ENCODE peak calls at places on chromosomes 2 and 18, in eight cellular contexts. One of them, this sample, is unnamed.

GRCh38 chr18:7980136-7980535 is 413.0 kb downstream of the PTPRM start:
- DNase-seq in neuronal stem cell: no peak
- DNase-seq in naive thymus-derived CD4-positive, alpha-beta T cell: no peak
- DNase-seq in substantia nigra: no peak
- DNase-seq in HS-27A: no peak
- DNase-seq in chondrocyte: no peak
- DNase-seq in AG20443: no peak
- DNase-seq in activated gamma-delta T cell treated with Interleukin-2 at 50 U/mL for 16 hours: no peak
- DNase-seq in this sample: no peak

GRCh38 chr18:35478520-35479435 is 19.0 kb downstream of the INO80C start:
- DNase-seq in HS-27A: peak; percentile 88
- DNase-seq in substantia nigra: no peak
- DNase-seq in activated gamma-delta T cell treated with Interleukin-2 at 50 U/mL for 16 hours: no peak
- DNase-seq in chondrocyte: no peak
- DNase-seq in naive thymus-derived CD4-positive, alpha-beta T cell: no peak
- DNase-seq in neuronal stem cell: no peak
- DNase-seq in AG20443: peak; percentile 66
- DNase-seq in this sample: peak; percentile 75

GRCh38 chr2:193845604-193846003 is 1650.9 kb upstream of the TMEFF2 start:
- DNase-seq in naive thymus-derived CD4-positive, alpha-beta T cell: no peak
- DNase-seq in HS-27A: no peak
- DNase-seq in AG20443: no peak
- DNase-seq in neuronal stem cell: no peak
- DNase-seq in substantia nigra: no peak
- DNase-seq in activated gamma-delta T cell treated with Interleukin-2 at 50 U/mL for 16 hours: no peak
- DNase-seq in chondrocyte: no peak
- DNase-seq in this sample: no peak

GRCh38 chr2:127153691-127154158 is 46.8 kb upstream of the BIN1 start:
- DNase-seq in substantia nigra: peak; percentile 37
- DNase-seq in chondrocyte: no peak
- DNase-seq in naive thymus-derived CD4-positive, alpha-beta T cell: no peak
- DNase-seq in AG20443: peak; percentile 88
- DNase-seq in neuronal stem cell: no peak
- DNase-seq in activated gamma-delta T cell treated with Interleukin-2 at 50 U/mL for 16 hours: no peak
- DNase-seq in HS-27A: peak; percentile 100
- DNase-seq in this sample: peak; percentile 93

GRCh38 chr18:26549103-26549485 is 741 bp upstream of the KCTD1 start:
- DNase-seq in naive thymus-derived CD4-positive, alpha-beta T cell: no peak
- DNase-seq in substantia nigra: no peak
- DNase-seq in activated gamma-delta T cell treated with Interleukin-2 at 50 U/mL for 16 hours: no peak
- DNase-seq in AG20443: peak; percentile 37
- DNase-seq in chondrocyte: no peak
- DNase-seq in neuronal stem cell: peak; percentile 48
- DNase-seq in HS-27A: no peak
- DNase-seq in this sample: no peak

GRCh38 chr2:158487419-158487818 is 30.7 kb downstream of the PKP4 start:
- DNase-seq in AG20443: no peak
- DNase-seq in HS-27A: no peak
- DNase-seq in neuronal stem cell: no peak
- DNase-seq in substantia nigra: no peak
- DNase-seq in activated gamma-delta T cell treated with Interleukin-2 at 50 U/mL for 16 hours: no peak
- DNase-seq in chondrocyte: no peak
- DNase-seq in naive thymus-derived CD4-positive, alpha-beta T cell: no peak
- DNase-seq in this sample: no peak

GRCh38 chr18:77078671-77079070 is 53.9 kb downstream of the MBP start:
- DNase-seq in AG20443: no peak
- DNase-seq in neuronal stem cell: no peak
- DNase-seq in activated gamma-delta T cell treated with Interleukin-2 at 50 U/mL for 16 hours: no peak
- DNase-seq in HS-27A: no peak
- DNase-seq in substantia nigra: no peak
- DNase-seq in chondrocyte: no peak
- DNase-seq in naive thymus-derived CD4-positive, alpha-beta T cell: no peak
- DNase-seq in this sample: no peak

GRCh38 chr2:126657636-126658315 is 1.8 kb downstream of the GYPC start:
- DNase-seq in AG20443: peak; percentile 92
- DNase-seq in chondrocyte: no peak
- DNase-seq in activated gamma-delta T cell treated with Interleukin-2 at 50 U/mL for 16 hours: peak; percentile 80
- DNase-seq in HS-27A: peak; percentile 97
- DNase-seq in neuronal stem cell: peak; percentile 49
- DNase-seq in naive thymus-derived CD4-positive, alpha-beta T cell: peak; percentile 40
- DNase-seq in substantia nigra: no peak
- DNase-seq in this sample: peak; percentile 95

GRCh38 chr2:105142239-105142638 is 99.3 kb upstream of the GPR45 start:
- DNase-seq in chondrocyte: no peak
- DNase-seq in HS-27A: no peak
- DNase-seq in substantia nigra: no peak
- DNase-seq in naive thymus-derived CD4-positive, alpha-beta T cell: no peak
- DNase-seq in AG20443: no peak
- DNase-seq in neuronal stem cell: no peak
- DNase-seq in activated gamma-delta T cell treated with Interleukin-2 at 50 U/mL for 16 hours: no peak
- DNase-seq in this sample: no peak

GRCh38 chr2:204451766-204452165 is 93.5 kb upstream of the PARD3B start:
- DNase-seq in chondrocyte: no peak
- DNase-seq in naive thymus-derived CD4-positive, alpha-beta T cell: no peak
- DNase-seq in substantia nigra: no peak
- DNase-seq in neuronal stem cell: no peak
- DNase-seq in activated gamma-delta T cell treated with Interleukin-2 at 50 U/mL for 16 hours: no peak
- DNase-seq in AG20443: no peak
- DNase-seq in HS-27A: no peak
- DNase-seq in this sample: no peak

GRCh38 chr18:23398401-23398800 is 54.7 kb upstream of the RIOK3 start:
- DNase-seq in HS-27A: no peak
- DNase-seq in AG20443: peak; percentile 46
- DNase-seq in neuronal stem cell: no peak
- DNase-seq in substantia nigra: no peak
- DNase-seq in naive thymus-derived CD4-positive, alpha-beta T cell: no peak
- DNase-seq in chondrocyte: no peak
- DNase-seq in activated gamma-delta T cell treated with Interleukin-2 at 50 U/mL for 16 hours: no peak
- DNase-seq in this sample: no peak

GRCh38 chr18:3466051-3466450 is 16.1 kb downstream of the TGIF1 start:
- DNase-seq in naive thymus-derived CD4-positive, alpha-beta T cell: no peak
- DNase-seq in HS-27A: no peak
- DNase-seq in neuronal stem cell: no peak
- DNase-seq in chondrocyte: no peak
- DNase-seq in substantia nigra: no peak
- DNase-seq in activated gamma-delta T cell treated with Interleukin-2 at 50 U/mL for 16 hours: no peak
- DNase-seq in AG20443: peak; percentile 80
- DNase-seq in this sample: no peak

GRCh38 chr2:176628438-176628837 is 359.2 kb downstream of the MTX2 start:
- DNase-seq in chondrocyte: no peak
- DNase-seq in substantia nigra: no peak
- DNase-seq in activated gamma-delta T cell treated with Interleukin-2 at 50 U/mL for 16 hours: no peak
- DNase-seq in AG20443: no peak
- DNase-seq in neuronal stem cell: no peak
- DNase-seq in naive thymus-derived CD4-positive, alpha-beta T cell: no peak
- DNase-seq in HS-27A: no peak
- DNase-seq in this sample: no peak

GRCh38 chr2:232897386-232897970 is 27.4 kb downstream of the SNORC start:
- DNase-seq in naive thymus-derived CD4-positive, alpha-beta T cell: no peak
- DNase-seq in AG20443: no peak
- DNase-seq in activated gamma-delta T cell treated with Interleukin-2 at 50 U/mL for 16 hours: no peak
- DNase-seq in neuronal stem cell: no peak
- DNase-seq in substantia nigra: no peak
- DNase-seq in chondrocyte: no peak
- DNase-seq in HS-27A: no peak
- DNase-seq in this sample: no peak

GRCh38 chr18:42298744-42299685 is 344.0 kb downstream of the PIK3C3 start:
- DNase-seq in AG20443: peak; percentile 86
- DNase-seq in HS-27A: peak; percentile 48
- DNase-seq in chondrocyte: no peak
- DNase-seq in activated gamma-delta T cell treated with Interleukin-2 at 50 U/mL for 16 hours: peak; percentile 13
- DNase-seq in naive thymus-derived CD4-positive, alpha-beta T cell: peak; percentile 6
- DNase-seq in neuronal stem cell: peak; percentile 68
- DNase-seq in substantia nigra: peak; percentile 50
- DNase-seq in this sample: peak; percentile 37

GRCh38 chr18:59454909-59455727 is 96.1 kb upstream of the LMAN1 start:
- DNase-seq in neuronal stem cell: no peak
- DNase-seq in AG20443: no peak
- DNase-seq in substantia nigra: no peak
- DNase-seq in activated gamma-delta T cell treated with Interleukin-2 at 50 U/mL for 16 hours: no peak
- DNase-seq in chondrocyte: no peak
- DNase-seq in HS-27A: no peak
- DNase-seq in naive thymus-derived CD4-positive, alpha-beta T cell: no peak
- DNase-seq in this sample: no peak

GRCh38 chr2:102668171-102668570 is 48.8 kb downstream of the SLC9A2 start:
- DNase-seq in naive thymus-derived CD4-positive, alpha-beta T cell: no peak
- DNase-seq in chondrocyte: no peak
- DNase-seq in substantia nigra: no peak
- DNase-seq in neuronal stem cell: no peak
- DNase-seq in activated gamma-delta T cell treated with Interleukin-2 at 50 U/mL for 16 hours: no peak
- DNase-seq in HS-27A: no peak
- DNase-seq in AG20443: no peak
- DNase-seq in this sample: no peak

GRCh38 chr2:189505412-189505953 is 64.2 kb downstream of the WDR75 start:
- DNase-seq in neuronal stem cell: no peak
- DNase-seq in HS-27A: no peak
- DNase-seq in chondrocyte: no peak
- DNase-seq in AG20443: no peak
- DNase-seq in naive thymus-derived CD4-positive, alpha-beta T cell: no peak
- DNase-seq in activated gamma-delta T cell treated with Interleukin-2 at 50 U/mL for 16 hours: no peak
- DNase-seq in substantia nigra: no peak
- DNase-seq in this sample: no peak

GRCh38 chr2:15042824-15043223 is 410.3 kb downstream of the LRATD1 start:
- DNase-seq in substantia nigra: no peak
- DNase-seq in activated gamma-delta T cell treated with Interleukin-2 at 50 U/mL for 16 hours: no peak
- DNase-seq in AG20443: no peak
- DNase-seq in HS-27A: no peak
- DNase-seq in neuronal stem cell: no peak
- DNase-seq in chondrocyte: no peak
- DNase-seq in naive thymus-derived CD4-positive, alpha-beta T cell: no peak
- DNase-seq in this sample: peak; percentile 74

GRCh38 chr18:56168049-56168781 is 470.2 kb downstream of the TXNL1 start:
- DNase-seq in substantia nigra: no peak
- DNase-seq in chondrocyte: no peak
- DNase-seq in HS-27A: peak; percentile 62
- DNase-seq in neuronal stem cell: no peak
- DNase-seq in AG20443: peak; percentile 67
- DNase-seq in naive thymus-derived CD4-positive, alpha-beta T cell: no peak
- DNase-seq in activated gamma-delta T cell treated with Interleukin-2 at 50 U/mL for 16 hours: no peak
- DNase-seq in this sample: peak; percentile 30

GRCh38 chr2:21836261-21836660 is 712.5 kb downstream of the TDRD15 start:
- DNase-seq in chondrocyte: no peak
- DNase-seq in AG20443: no peak
- DNase-seq in HS-27A: no peak
- DNase-seq in activated gamma-delta T cell treated with Interleukin-2 at 50 U/mL for 16 hours: no peak
- DNase-seq in naive thymus-derived CD4-positive, alpha-beta T cell: no peak
- DNase-seq in neuronal stem cell: no peak
- DNase-seq in substantia nigra: no peak
- DNase-seq in this sample: no peak

GRCh38 chr2:239040152-239040761 is 192.4 kb downstream of the TWIST2 start:
- DNase-seq in substantia nigra: peak; percentile 28
- DNase-seq in activated gamma-delta T cell treated with Interleukin-2 at 50 U/mL for 16 hours: no peak
- DNase-seq in neuronal stem cell: no peak
- DNase-seq in naive thymus-derived CD4-positive, alpha-beta T cell: no peak
- DNase-seq in chondrocyte: peak; percentile 83
- DNase-seq in HS-27A: no peak
- DNase-seq in AG20443: no peak
- DNase-seq in this sample: no peak

GRCh38 chr18:50297621-50298442 is 10.3 kb upstream of the CXXC1 start:
- DNase-seq in substantia nigra: no peak
- DNase-seq in naive thymus-derived CD4-positive, alpha-beta T cell: no peak
- DNase-seq in HS-27A: no peak
- DNase-seq in neuronal stem cell: peak; percentile 51
- DNase-seq in AG20443: peak; percentile 87
- DNase-seq in chondrocyte: no peak
- DNase-seq in activated gamma-delta T cell treated with Interleukin-2 at 50 U/mL for 16 hours: peak; percentile 64
- DNase-seq in this sample: no peak

This sample was measured in HS-5.